ENCODE peak calls at places on chromosomes 3 and 15, in five cellular contexts. V, S, R, H and W are unnamed samples.

GRCh38 chr15:60054472-60054871 is 50.4 kb downstream of the FOXB1 start:
- DNase-seq in V (no peak), R (no peak), S (no peak), H (no peak), W (no peak)

GRCh38 chr15:84773716-84774115 is 25.3 kb downstream of the ZNF592 start:
- DNase-seq in S (no peak), H (no peak), R (no peak), V (no peak), W (no peak)

GRCh38 chr3:112654492-112654891 is 13.5 kb upstream of the CCDC80 start:
- DNase-seq in S (no peak), R (no peak), V (no peak), H (no peak), W (no peak)

GRCh38 chr15:84872009-84872900 is 12.2 kb upstream of the SLC28A1 start:
- DNase-seq in R (no peak), V (no peak), H (peak), S (no peak), W (no peak)

GRCh38 chr3:172094621-172095557 is 55.5 kb downstream of the FNDC3B start:
- DNase-seq in S (no peak), V (no peak), R (peak), H (no peak), W (peak)

GRCh38 chr3:138042043-138042442 is 32.1 kb downstream of the CLDN18 start:
- DNase-seq in V (no peak), R (peak), H (no peak), S (no peak), W (no peak)

GRCh38 chr3:33658971-33659848 is 58.8 kb downstream of the CLASP2 start:
- DNase-seq in S (peak), H (peak), R (peak), V (peak), W (peak)

GRCh38 chr15:78681306-78682012 is 40.4 kb upstream of the CHRNB4 start:
- DNase-seq in H (no peak), R (no peak), S (no peak), V (no peak), W (no peak)

GRCh38 chr3:192570757-192571156 is 156.6 kb downstream of the FGF12 start:
- DNase-seq in H (no peak), R (peak), V (no peak), S (no peak), W (no peak)

GRCh38 chr3:14792691-14793121 is 26.1 kb upstream of the FGD5 start:
- DNase-seq in H (peak), R (no peak), S (no peak), V (no peak), W (no peak)

GRCh38 chr15:40470423-40471104 is at the start of gene CHST14:
- DNase-seq in H (peak), R (peak), S (peak), V (peak), W (no peak)

GRCh38 chr3:170473358-170473757 is 54.7 kb downstream of the CLDN11 start:
- DNase-seq in V (no peak), S (no peak), R (no peak), H (no peak), W (no peak)

GRCh38 chr3:84108442-84108971 is 850.3 kb upstream of the CADM2 start:
- DNase-seq in S (peak), R (peak), H (no peak), V (no peak), W (no peak)

GRCh38 chr3:26236511-26236910 is 386.1 kb upstream of the LRRC3B start:
- DNase-seq in H (no peak), S (no peak), V (no peak), R (no peak), W (no peak)

GRCh38 chr3:122890077-122890484 is 95.2 kb downstream of the SLC49A4 start:
- DNase-seq in S (peak), R (peak), V (peak), H (peak), W (no peak)

GRCh38 chr3:171916888-171917287 is 73.7 kb downstream of the TMEM212 start:
- DNase-seq in H (no peak), V (no peak), R (no peak), S (no peak), W (no peak)

GRCh38 chr3:154120903-154121235 is 321 bp upstream of the ARHGEF26 start:
- DNase-seq in V (no peak), H (no peak), R (no peak), S (no peak), W (no peak)

GRCh38 chr3:154122096-154122911 is 1.1 kb downstream of the ARHGEF26 start:
- DNase-seq in V (peak), S (peak), R (peak), H (no peak), W (no peak)

GRCh38 chr3:154121236-154122095 is at the start of gene ARHGEF26:
- DNase-seq in H (peak), V (peak), R (peak), S (peak), W (no peak)

GRCh38 chr3:154125378-154126030 is 4.3 kb downstream of the ARHGEF26 start:
- DNase-seq in V (peak), S (no peak), H (no peak), R (no peak), W (no peak)

DNA sequence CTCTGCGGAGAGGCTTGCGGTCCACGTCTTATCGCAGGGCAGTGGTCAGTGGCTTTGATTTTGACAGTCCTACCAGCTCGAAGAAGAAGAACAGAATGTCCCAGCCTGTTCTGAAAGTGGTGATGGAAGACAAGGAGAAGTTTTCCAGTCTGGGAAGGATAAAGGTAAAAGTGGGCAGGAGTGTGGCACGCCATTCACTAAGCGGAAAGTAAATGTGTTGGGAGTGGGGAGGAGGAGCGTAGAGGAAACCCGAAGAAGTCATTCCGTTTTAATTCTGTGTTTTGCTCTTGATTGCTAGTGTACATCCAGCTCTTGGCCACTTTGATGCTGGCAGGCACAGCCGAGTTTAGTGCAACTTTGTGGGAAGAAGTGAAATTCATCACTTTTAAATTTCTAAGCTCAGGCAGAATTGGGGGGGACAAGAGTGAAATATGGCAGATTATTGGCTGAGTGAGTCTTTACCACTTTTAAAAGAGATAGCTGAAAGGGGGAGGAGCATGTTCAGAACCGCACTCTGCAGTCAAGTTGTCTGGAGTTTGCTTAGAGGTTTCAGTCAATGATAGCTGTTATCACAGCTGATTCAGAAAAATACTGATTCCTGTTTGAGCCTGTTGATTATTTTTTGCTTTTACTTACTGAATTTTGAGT is 1.8 kb downstream of the ARHGEF26 start:
- DNase-seq in S (peak), H (no peak), V (no peak), R (peak), W (no peak)
- H3K4me3 ChIP-seq in S (peak), H (peak), V (peak), R (peak), W (no peak)

GRCh38 chr3:8516783-8517182 is 15.2 kb downstream of the LMCD1 start:
- DNase-seq in H (no peak), R (no peak), S (no peak), V (no peak), W (no peak)

GRCh38 chr3:8516047-8516671 is 14.5 kb downstream of the LMCD1 start:
- DNase-seq in R (no peak), H (no peak), S (no peak), V (no peak), W (no peak)

GRCh38 chr3:8507496-8507895 is 5.9 kb downstream of the LMCD1 start:
- DNase-seq in R (no peak), V (no peak), S (no peak), H (no peak), W (no peak)

GRCh38 chr3:8509961-8510360 is 8.3 kb downstream of the LMCD1 start:
- DNase-seq in H (peak), S (no peak), R (peak), V (no peak), W (no peak)

GRCh38 chr3:8512234-8512633 is 10.6 kb downstream of the LMCD1 start:
- DNase-seq in S (no peak), V (no peak), H (no peak), R (no peak), W (no peak)
- TF ChIP-seq CTCF in S (no peak), V (no peak), H (no peak), R (no peak), W (no peak)

GRCh38 chr3:169143471-169143870 is 520.0 kb downstream of the MECOM start:
- DNase-seq in V (no peak), S (no peak), R (no peak), H (no peak), W (no peak)
- H3K4me3 ChIP-seq in V (no peak), S (no peak), R (no peak), H (peak), W (no peak)

GRCh38 chr15:66594344-66594743 is 28.5 kb upstream of the LCTL start:
- DNase-seq in S (no peak), R (no peak), V (peak), H (no peak), W (no peak)
- TF ChIP-seq CTCF in S (no peak), R (no peak), V (no peak), H (no peak), W (no peak)

GRCh38 chr3:65559643-65560042 is 479.1 kb downstream of the MAGI1 start:
- DNase-seq in V (no peak), S (no peak), R (no peak), H (no peak), W (no peak)

GRCh38 chr3:65561617-65562016 is 477.1 kb downstream of the MAGI1 start:
- DNase-seq in V (no peak), H (no peak), R (no peak), S (no peak), W (no peak)

GRCh38 chr3:65558821-65559220 is 479.9 kb downstream of the MAGI1 start:
- DNase-seq in R (no peak), S (no peak), V (no peak), H (no peak), W (no peak)

GRCh38 chr3:65560901-65561300 is 477.8 kb downstream of the MAGI1 start:
- DNase-seq in V (no peak), R (no peak), S (no peak), H (no peak), W (no peak)

GRCh38 chr3:65560133-65560532 is 478.6 kb downstream of the MAGI1 start:
- DNase-seq in H (no peak), V (no peak), R (no peak), S (no peak), W (no peak)
- H3K4me3 ChIP-seq in H (no peak), V (no peak), R (no peak), S (no peak), W (no peak)